ENCODE peak calls at places on chromosomes 3 and 15, in four cellular contexts. Y is cardiac muscle cell, X is A549, R is BE2C. B is an unnamed sample. For H3K4me1 and H3K9me3, the result is how much of the 10 kb centered on the place peaks cover.

GRCh38 chr3:196774191-196774820 is 34.6 kb downstream of the PAK2 start:
- DNase-seq in Y (peak), R (no peak), X (no peak), B (no peak)

GRCh38 chr3:96214941-96215340 is 599.5 kb upstream of the EPHA6 start:
- DNase-seq in Y (no peak), R (no peak), X (no peak), B (no peak)

GRCh38 chr15:33104276-33104675 is 90.2 kb downstream of the FMN1 start:
- DNase-seq in Y (peak), X (no peak), R (no peak), B (no peak)

GRCh38 chr3:24185738-24186384 is 240.8 kb downstream of the NR1D2 start:
- DNase-seq in X (peak), R (peak), Y (peak), B (no peak)

GRCh38 chr15:73691398-73691797 is 7.2 kb downstream of the CD276 start:
- DNase-seq in X (no peak), Y (peak), R (peak), B (no peak)

GRCh38 chr15:49387471-49387870 is 35.6 kb upstream of the FGF7 start:
- DNase-seq in Y (no peak), X (no peak), R (no peak), B (no peak)

GRCh38 chr3:115624029-115624645 is 827 bp downstream of the GAP43 start:
- DNase-seq in X (no peak), Y (no peak), R (peak), B (no peak)

GRCh38 chr3:8529738-8530525 is 28.3 kb downstream of the LMCD1 start:
- DNase-seq in X (peak), Y (no peak), R (peak), B (no peak)

GRCh38 chr15:47839233-47839867 is 122.0 kb downstream of the SEMA6D start:
- DNase-seq in Y (no peak), X (no peak), R (no peak), B (no peak)

GRCh38 chr3:168251371-168251770 is 155.6 kb upstream of the GOLIM4 start:
- DNase-seq in R (no peak), X (no peak), Y (no peak), B (no peak)

GRCh38 chr3:179373938-179374337 is 26.4 kb downstream of the MFN1 start:
- DNase-seq in X (no peak), Y (no peak), R (no peak), B (no peak)

GRCh38 chr3:99648496-99648895 is 10.1 kb downstream of the COL8A1 start:
- DNase-seq in X (no peak), R (no peak), Y (no peak), B (no peak)

GRCh38 chr3:96814581-96815567 is at the start of gene EPHA6:
- DNase-seq in Y (no peak), X (no peak), R (peak), B (no peak)

GRCh38 chr3:17456650-17457049 is 285.8 kb downstream of the TBC1D5 start:
- DNase-seq in Y (no peak), R (no peak), X (no peak), B (no peak)

GRCh38 chr3:37321260-37321852 is 147.0 kb upstream of the LRRFIP2 start:
- DNase-seq in X (no peak), R (no peak), Y (peak), B (no peak)
- H3K4me1 ChIP-seq in X (under half), R (under half), Y (under half), B (under half)

GRCh38 chr3:177751770-177752169 is 554.5 kb upstream of the TBL1XR1 start:
- DNase-seq in Y (no peak), X (no peak), R (no peak), B (no peak)

GRCh38 chr3:177753498-177754155 is 556.3 kb upstream of the TBL1XR1 start:
- DNase-seq in X (no peak), R (peak), Y (peak), B (no peak)

GRCh38 chr3:177752841-177753240 is 555.6 kb upstream of the TBL1XR1 start:
- DNase-seq in X (no peak), R (peak), Y (no peak), B (no peak)

GRCh38 chr3:177758131-177758530 is 560.8 kb upstream of the TBL1XR1 start:
- DNase-seq in X (no peak), R (no peak), Y (peak), B (no peak)

DNA sequence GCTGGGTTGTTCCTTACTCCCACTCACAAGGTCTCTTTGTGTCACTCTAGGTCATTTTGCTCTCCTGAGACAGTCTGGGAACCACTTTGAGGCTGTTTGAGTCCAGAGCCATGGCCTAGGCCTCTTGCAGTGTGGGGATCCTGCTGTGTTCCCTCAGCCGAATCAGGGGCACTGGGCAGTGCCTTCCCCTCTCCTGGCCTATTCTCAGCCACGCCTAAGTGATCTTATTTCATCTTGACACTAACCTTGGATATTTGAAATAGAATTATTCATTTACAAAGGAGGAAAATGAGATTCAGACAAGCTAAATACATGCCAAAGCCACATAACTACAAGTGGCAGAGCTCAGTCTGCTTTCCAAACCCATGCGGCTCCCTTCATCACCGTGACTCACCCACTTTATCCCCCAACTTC is 557.2 kb upstream of the TBL1XR1 start:
- DNase-seq in R (no peak), X (no peak), Y (no peak), B (no peak)
- H3K9me3 ChIP-seq in R (under half), X (under half), Y (under half), B (under half)

DNA sequence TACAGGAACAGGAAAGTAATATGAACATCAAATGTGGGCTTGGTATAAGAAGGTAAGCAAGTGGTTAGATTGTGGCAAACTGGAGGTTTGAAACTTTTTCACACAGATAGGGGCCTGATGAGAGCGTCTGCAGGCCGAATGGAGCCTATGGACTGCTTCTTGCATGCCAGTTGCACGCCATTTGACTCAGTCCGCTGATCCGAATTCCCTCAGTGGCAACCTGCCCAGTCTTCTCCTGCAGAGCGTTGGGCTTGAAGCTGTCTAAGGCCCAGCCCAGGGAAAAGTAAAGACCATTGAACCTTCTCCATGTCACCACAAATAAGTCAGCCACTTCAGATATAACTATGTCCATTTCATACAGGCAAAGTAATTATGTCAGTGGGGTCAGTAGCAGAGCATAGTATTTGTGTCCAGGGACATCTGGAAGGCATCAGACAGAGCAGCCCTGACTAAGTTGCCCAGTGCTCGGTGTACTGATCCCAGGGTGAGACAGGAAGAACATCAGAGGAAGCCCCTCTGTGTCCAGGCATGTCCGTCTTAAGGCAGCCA is 45.9 kb downstream of the ZBTB38 start:
- DNase-seq in X (no peak), Y (peak), R (no peak), B (peak)
- H3K4me1 ChIP-seq in X (half or more), Y (under half), R (under half), B (half or more)

DNA sequence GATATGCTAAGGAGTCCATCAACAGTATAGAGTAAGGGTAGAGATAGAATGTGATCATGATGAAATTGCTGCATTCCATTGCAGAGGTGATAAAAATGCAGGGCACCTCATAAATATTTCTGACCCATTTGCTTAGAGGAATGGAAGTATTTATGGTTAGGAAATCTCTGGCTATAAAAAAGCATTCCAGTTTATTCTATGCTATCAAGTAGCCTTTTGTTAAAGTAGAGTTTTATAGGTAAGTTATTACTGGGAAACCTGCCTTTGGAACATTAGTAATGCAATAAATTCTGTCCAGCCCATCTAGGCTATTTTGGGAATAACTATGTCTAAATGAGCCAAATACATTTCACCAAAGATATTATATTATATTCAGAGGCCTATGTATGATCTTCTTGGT is 19.8 kb upstream of the STRIT1 start:
- DNase-seq in X (no peak), R (no peak), Y (peak), B (no peak)
- H3K9me3 ChIP-seq in X (under half), R (under half), Y (under half), B (under half)